ENCODE peak calls at places on chromosomes 1 and 21, in eight cellular contexts. H is effector memory CD4-positive, alpha-beta T cell; F is fibroblast of mammary gland; W is epithelial cell of esophagus; T is CD8-positive, alpha-beta T cell; Q is AG09309; P is foreskin fibroblast; L is dorsolateral prefrontal cortex. O is an unnamed sample.

GRCh38 chr1:228083871-228084278 is 1.4 kb downstream of the ARF1 start:
- DNase-seq in H (no peak), W (no peak), L (no peak), F (no peak), T (no peak), P (no peak), Q (no peak), O (no peak)

GRCh38 chr1:81811757-81812371 is 11.1 kb downstream of the ADGRL2 start:
- DNase-seq in P (peak), F (no peak), W (peak), T (no peak), Q (no peak), L (no peak), H (no peak), O (no peak)

GRCh38 chr1:226404063-226404903 is 3.6 kb downstream of the PARP1 start:
- DNase-seq in P (peak), F (peak), H (no peak), L (no peak), T (no peak), Q (no peak), W (no peak), O (no peak)

GRCh38 chr1:119160435-119160834 is 20.0 kb upstream of the WARS2 start:
- DNase-seq in W (no peak), T (no peak), L (no peak), Q (no peak), H (no peak), P (peak), F (no peak), O (no peak)

GRCh38 chr21:43879348-43880110 is 14.5 kb downstream of the AGPAT3 start:
- DNase-seq in F (no peak), H (no peak), T (no peak), P (no peak), W (no peak), Q (no peak), L (no peak), O (no peak)

GRCh38 chr1:232732344-232732910 is 72.8 kb upstream of the MAP10 start:
- DNase-seq in Q (no peak), W (no peak), T (no peak), L (no peak), F (no peak), H (no peak), P (no peak), O (no peak)

GRCh38 chr1:188599313-188599712 is 1770.6 kb downstream of the PLA2G4A start:
- DNase-seq in P (no peak), W (no peak), Q (no peak), L (no peak), T (no peak), F (no peak), H (no peak), O (no peak)

GRCh38 chr1:8520483-8520966 is 202.6 kb downstream of the SLC45A1 start:
- DNase-seq in H (no peak), T (no peak), F (no peak), P (no peak), L (no peak), W (no peak), Q (no peak), O (peak)

GRCh38 chr1:44881011-44881632 is 38.1 kb upstream of the PTCH2 start:
- DNase-seq in W (peak), T (no peak), F (peak), P (peak), L (no peak), H (no peak), Q (peak), O (peak)

GRCh38 chr1:1672181-1672965 is 13.6 kb upstream of the CDK11B start:
- DNase-seq in Q (no peak), T (no peak), F (no peak), L (no peak), H (no peak), P (no peak), W (no peak), O (no peak)

GRCh38 chr1:70436617-70437236 is 25.7 kb downstream of the CTH start:
- DNase-seq in L (no peak), W (no peak), F (peak), H (no peak), Q (peak), T (no peak), P (peak), O (no peak)

GRCh38 chr1:94401206-94401605 is 17.0 kb upstream of the ABCD3 start:
- DNase-seq in W (peak), P (no peak), L (no peak), F (no peak), Q (no peak), T (no peak), H (no peak), O (peak)

GRCh38 chr1:30534551-30534940 is 188.8 kb downstream of the MATN1 start:
- DNase-seq in W (no peak), Q (no peak), P (no peak), F (no peak), H (no peak), L (no peak), T (no peak), O (no peak)

GRCh38 chr1:2202843-2203601 is 8.4 kb upstream of the FAAP20 start:
- DNase-seq in Q (no peak), W (no peak), T (no peak), H (no peak), P (no peak), L (no peak), F (no peak), O (no peak)

GRCh38 chr1:177959793-177960515 is 9.9 kb downstream of the SEC16B start:
- DNase-seq in W (peak), F (peak), T (no peak), P (peak), H (no peak), Q (peak), L (no peak), O (peak)

GRCh38 chr1:62306065-62306464 is 13.2 kb downstream of the KANK4 start:
- DNase-seq in H (no peak), P (no peak), T (no peak), Q (no peak), L (no peak), F (peak), W (no peak), O (no peak)

GRCh38 chr21:41677671-41678015 is 89.2 kb downstream of the RIPK4 start:
- DNase-seq in F (no peak), W (no peak), L (no peak), H (no peak), T (no peak), P (no peak), Q (no peak), O (no peak)

GRCh38 chr1:156086256-156086662 is 4.0 kb upstream of the MEX3A start:
- DNase-seq in Q (no peak), W (no peak), F (peak), H (no peak), P (peak), T (no peak), L (no peak), O (peak)

GRCh38 chr1:172480421-172480820 is 36.6 kb upstream of the PIGC start:
- DNase-seq in F (no peak), T (no peak), Q (no peak), P (no peak), L (no peak), H (no peak), W (no peak), O (no peak)

GRCh38 chr1:27726173-27726793 is 522 bp downstream of the FAM76A start:
- DNase-seq in F (peak), P (peak), L (peak), Q (no peak), H (no peak), W (peak), T (peak), O (peak)

GRCh38 chr1:173205146-173206051 is 1.7 kb downstream of the TNFSF4 start:
- DNase-seq in Q (no peak), H (peak), F (peak), L (no peak), T (peak), W (peak), P (peak), O (peak)

GRCh38 chr1:89719502-89720306 is 86.8 kb downstream of the LRRC8C start:
- DNase-seq in Q (no peak), T (no peak), L (no peak), H (no peak), W (peak), P (peak), F (peak), O (peak)

GRCh38 chr1:168513656-168514404 is 30.0 kb downstream of the XCL2 start:
- DNase-seq in Q (no peak), F (peak), P (peak), L (no peak), W (no peak), T (no peak), H (no peak), O (no peak)

GRCh38 chr1:47953661-47954060 is 43.5 kb downstream of the TRABD2B start:
- DNase-seq in H (no peak), T (no peak), F (no peak), L (no peak), Q (no peak), W (no peak), P (no peak), O (no peak)

GRCh38 chr1:10287023-10287645 is 76.8 kb downstream of the KIF1B start:
- DNase-seq in Q (no peak), H (no peak), L (no peak), T (no peak), F (no peak), W (no peak), P (no peak), O (no peak)

GRCh38 chr1:19384113-19384512 is 72.0 kb downstream of the SLC66A1 start:
- DNase-seq in F (peak), T (no peak), P (peak), H (no peak), W (peak), L (no peak), Q (no peak), O (no peak)

GRCh38 chr1:119870917-119871486 is 25.3 kb downstream of the ADAM30 start:
- DNase-seq in L (peak), Q (peak), P (peak), F (peak), W (peak), H (no peak), T (peak), O (peak)

GRCh38 chr1:174872615-174873058 is 127.1 kb upstream of the CACYBP start:
- DNase-seq in F (peak), T (no peak), P (no peak), Q (no peak), W (peak), L (no peak), H (no peak), O (peak)

DNA sequence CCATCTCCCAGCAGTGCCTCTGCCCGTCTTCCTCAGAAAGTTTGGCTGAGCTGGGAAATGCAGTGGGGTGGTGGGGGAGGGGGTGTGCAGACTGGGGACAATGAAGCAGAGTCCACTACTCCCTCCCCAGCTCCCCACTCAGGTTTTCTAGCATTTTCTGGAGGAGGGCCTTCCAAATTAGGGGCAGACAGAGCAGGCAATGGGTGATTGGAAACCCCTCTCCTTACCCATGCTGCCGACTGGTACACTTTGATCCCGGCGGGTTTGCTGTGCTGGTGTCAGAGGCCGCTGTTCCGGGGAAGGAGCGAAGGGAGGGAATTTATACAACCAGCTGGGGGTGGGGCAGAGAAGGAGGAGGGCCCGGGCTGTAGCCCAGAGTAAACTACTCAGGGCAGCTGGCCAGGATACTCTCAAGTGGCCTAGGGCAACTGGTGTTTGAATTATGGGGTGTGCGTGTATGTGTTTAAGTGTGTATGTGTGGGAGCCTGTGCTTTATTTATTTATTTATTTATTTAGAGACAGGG is at the start of gene SELENBP1:
- DNase-seq in Q (no peak), P (peak), T (no peak), F (peak), H (no peak), L (peak), W (peak), O (no peak)
- H3K4me3 ChIP-seq in Q (no peak), P (peak), T (no peak), F (peak), H (no peak), L (peak), W (peak), O (no peak)

GRCh38 chr1:161039546-161039945 is 782 bp upstream of the TSTD1 start:
- DNase-seq in L (no peak), H (no peak), W (no peak), F (no peak), Q (no peak), T (no peak), P (no peak), O (no peak)

GRCh38 chr1:161039154-161039545 is 386 bp upstream of the TSTD1 start:
- DNase-seq in F (no peak), Q (no peak), T (no peak), W (no peak), H (no peak), P (no peak), L (no peak), O (no peak)

GRCh38 chr1:161038523-161039153 is at the start of gene TSTD1:
- DNase-seq in T (peak), Q (no peak), H (peak), P (no peak), W (peak), F (no peak), L (no peak), O (peak)

GRCh38 chr1:161033751-161034150 is 5.0 kb downstream of the TSTD1 start:
- DNase-seq in L (no peak), Q (no peak), F (no peak), H (no peak), P (no peak), T (no peak), W (peak), O (peak)

GRCh38 chr1:161037661-161038522 is 872 bp downstream of the TSTD1 start:
- DNase-seq in T (no peak), Q (no peak), P (no peak), W (peak), F (no peak), H (no peak), L (no peak), O (no peak)
- H3K4me3 ChIP-seq in T (peak), Q (no peak), P (no peak), W (peak), F (peak), H (peak), L (peak), O (peak)

GRCh38 chr21:32472890-32473765 is 60.6 kb downstream of the EVA1C start:
- DNase-seq in T (no peak), P (no peak), Q (no peak), H (no peak), L (no peak), W (no peak), F (no peak), O (no peak)
- H3K4me3 ChIP-seq in T (no peak), P (no peak), Q (no peak), H (no peak), L (no peak), W (no peak), F (no peak), O (no peak)

DNA sequence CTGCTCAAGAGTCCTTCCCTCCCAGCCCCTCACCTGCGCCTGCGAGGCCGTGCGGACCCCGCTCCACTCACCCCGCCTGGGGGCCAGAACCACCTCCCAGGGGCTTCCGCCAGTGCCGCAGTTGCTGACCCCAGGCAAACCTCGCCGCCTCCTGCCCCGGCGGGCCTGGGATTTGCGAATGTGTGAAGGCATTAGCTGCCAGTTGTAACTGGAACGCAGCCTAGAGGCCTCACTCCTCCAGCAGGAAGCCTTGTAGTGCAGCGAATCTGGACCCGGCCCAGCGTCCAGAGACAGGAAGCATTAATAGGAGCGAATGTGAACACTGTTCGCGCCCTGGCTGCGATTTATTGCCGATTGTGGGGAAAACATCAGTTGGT is 140.9 kb upstream of the ARHGEF16 start:
- DNase-seq in F (peak), H (no peak), W (no peak), P (peak), Q (peak), T (no peak), L (peak), O (no peak)
- H3K4me3 ChIP-seq in F (no peak), H (no peak), W (no peak), P (no peak), Q (no peak), T (no peak), L (no peak), O (no peak)

DNA sequence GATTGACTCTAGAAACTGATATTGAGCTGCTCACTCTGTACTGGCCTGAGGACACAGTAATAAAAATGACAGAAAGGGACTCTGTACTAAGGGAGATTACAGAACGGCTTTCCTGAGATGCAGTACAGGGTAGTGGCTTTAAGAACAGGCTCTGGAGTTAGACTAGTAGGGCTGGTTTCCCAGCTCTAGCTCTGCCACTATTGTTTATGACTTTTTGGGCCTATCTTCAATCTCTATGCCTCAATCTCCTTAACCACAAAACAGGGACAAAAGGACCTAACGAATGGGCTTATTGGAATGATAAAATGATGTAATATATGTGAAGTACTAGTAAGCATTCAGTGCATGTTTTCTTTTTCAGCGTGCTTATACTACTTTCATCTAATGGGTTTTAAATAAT is 1.4 kb downstream of the DEPDC1 start:
- DNase-seq in T (no peak), W (peak), F (no peak), L (no peak), H (no peak), P (peak), Q (no peak), O (peak)
- H3K4me3 ChIP-seq in T (no peak), W (peak), F (peak), L (no peak), H (no peak), P (peak), Q (no peak), O (peak)

DNA sequence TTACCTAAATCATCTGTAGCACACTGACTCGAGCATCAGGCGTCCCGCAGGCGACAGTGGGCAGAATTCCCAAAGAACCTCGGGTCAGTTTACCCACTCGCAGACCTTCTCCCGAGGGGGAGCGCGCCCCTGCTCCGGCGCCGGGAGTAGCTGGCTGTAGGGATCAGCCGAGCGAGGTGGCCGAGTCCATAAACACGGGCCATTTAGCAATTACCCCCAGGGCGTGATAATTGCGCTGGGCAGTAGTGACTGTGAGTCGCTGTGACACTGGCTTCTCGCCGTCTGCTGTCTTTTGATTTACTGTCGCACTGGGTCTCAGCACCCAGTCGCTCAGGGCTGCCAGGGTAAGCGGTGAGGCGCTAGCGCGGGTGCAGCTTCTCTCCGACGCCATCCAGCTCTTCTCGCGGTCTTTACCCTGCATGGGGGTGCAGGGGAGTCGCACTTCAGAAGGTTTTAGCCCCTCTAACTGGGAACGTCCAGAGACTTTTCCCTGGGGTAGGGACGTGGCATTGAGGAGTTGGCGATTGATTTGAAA is 16.2 kb downstream of the HLX start:
- DNase-seq in Q (no peak), T (no peak), L (no peak), H (no peak), W (no peak), P (no peak), F (no peak), O (no peak)
- H3K4me3 ChIP-seq in Q (no peak), T (no peak), L (no peak), H (no peak), W (no peak), P (no peak), F (no peak), O (no peak)

GRCh38 chr1:200042437-200043329 is 15.2 kb downstream of the NR5A2 start:
- DNase-seq in P (peak), T (no peak), H (no peak), W (no peak), L (no peak), Q (no peak), F (no peak), O (no peak)
- H3K4me3 ChIP-seq in P (peak), T (no peak), H (no peak), W (no peak), L (no peak), Q (peak), F (no peak), O (no peak)